ENCODE peak calls at places on chromosome 7, in four cellular contexts. C is spleen, R is PC-3, J is fibroblast of lung. A is an unnamed sample.

GRCh38 chr7:116574025-116574822 is 49.4 kb downstream of the CAV1 start:
- DNase-seq in C (no peak), R (no peak), J (no peak), A (no peak)

GRCh38 chr7:159107052-159107892 is 37.4 kb downstream of the VIPR2 start:
- DNase-seq in C (peak; percentile 59), R (no peak), J (no peak), A (no peak)

GRCh38 chr7:151233111-151233701 is 923 bp downstream of the CHPF2 start:
- DNase-seq in C (peak; percentile 87), R (peak; percentile 76), J (peak; percentile 64), A (peak; percentile 75)

GRCh38 chr7:132112111-132112510 is 464.2 kb downstream of the PLXNA4 start:
- DNase-seq in C (no peak), R (no peak), J (no peak), A (no peak)

GRCh38 chr7:87474533-87475358 is 734 bp downstream of the ABCB4 start:
- DNase-seq in C (no peak), R (peak; percentile 55), J (no peak), A (peak; percentile 37)

GRCh38 chr7:106944035-106944665 is 79.1 kb downstream of the PIK3CG start:
- DNase-seq in C (no peak), R (no peak), J (no peak), A (no peak)

GRCh38 chr7:139995034-139995915 is 67.5 kb downstream of the PARP12 start:
- DNase-seq in C (peak; percentile 50), R (peak; percentile 24), J (peak; percentile 77), A (peak; percentile 36)

GRCh38 chr7:88218836-88219605 is 817 bp downstream of the SRI start:
- DNase-seq in C (peak; percentile 87), R (peak; percentile 53), J (peak; percentile 68), A (peak; percentile 45)

GRCh38 chr7:23426876-23427275 is 43.4 kb downstream of the IGF2BP3 start:
- DNase-seq in C (no peak), R (no peak), J (no peak), A (no peak)

GRCh38 chr7:74277636-74278035 is 11.6 kb upstream of the CLIP2 start:
- DNase-seq in C (no peak), R (no peak), J (no peak), A (no peak)

GRCh38 chr7:29369909-29370488 is 175.4 kb downstream of the CHN2 start:
- DNase-seq in C (no peak), R (no peak), J (no peak), A (no peak)

GRCh38 chr7:105664816-105665525 is 83.7 kb upstream of the EFCAB10 start:
- DNase-seq in C (no peak), R (peak; percentile 73), J (no peak), A (peak; percentile 19)

GRCh38 chr7:77685219-77685618 is 11.0 kb upstream of the RSBN1L start:
- DNase-seq in C (no peak), R (peak; percentile 67), J (no peak), A (peak; percentile 64)

GRCh38 chr7:148916186-148916585 is 32.1 kb upstream of the EZH2 start:
- DNase-seq in C (no peak), R (no peak), J (peak; percentile 93), A (peak; percentile 86)

GRCh38 chr7:25771491-25771890 is 380.5 kb upstream of the NFE2L3 start:
- DNase-seq in C (no peak), R (no peak), J (no peak), A (no peak)

GRCh38 chr7:87875151-87876039 is 765 bp downstream of the SLC25A40 start:
- DNase-seq in C (peak; percentile 92), R (peak; percentile 9), J (peak; percentile 12), A (no peak)

GRCh38 chr7:74343281-74344127 is 54.3 kb downstream of the CLIP2 start:
- DNase-seq in C (no peak), R (peak; percentile 78), J (peak; percentile 64), A (peak; percentile 67)

GRCh38 chr7:42097756-42098155 is 139.3 kb downstream of the GLI3 start:
- DNase-seq in C (no peak), R (peak; percentile 93), J (peak; percentile 85), A (peak; percentile 88)

GRCh38 chr7:23383225-23383624 is 84.1 kb downstream of the MALSU1 start:
- DNase-seq in C (no peak), R (peak; percentile 55), J (peak; percentile 33), A (peak; percentile 15)

GRCh38 chr7:26101471-26102151 is 50.4 kb upstream of the NFE2L3 start:
- DNase-seq in C (peak; percentile 81), R (no peak), J (no peak), A (no peak)

GRCh38 chr7:130734525-130735272 is 692 bp upstream of the KLF14 start:
- DNase-seq in C (no peak), R (no peak), J (peak; percentile 18), A (no peak)

GRCh38 chr7:114957434-114957833 is 35.5 kb downstream of the MDFIC start:
- DNase-seq in C (no peak), R (no peak), J (no peak), A (no peak)

GRCh38 chr7:114956702-114957101 is 34.8 kb downstream of the MDFIC start:
- DNase-seq in C (no peak), R (no peak), J (no peak), A (no peak)

GRCh38 chr7:114949227-114949626 is 27.3 kb downstream of the MDFIC start:
- DNase-seq in C (no peak), R (no peak), J (peak; percentile 33), A (peak; percentile 78)

GRCh38 chr7:114952296-114952695 is 30.4 kb downstream of the MDFIC start:
- DNase-seq in C (no peak), R (no peak), J (no peak), A (no peak)

GRCh38 chr7:114953724-114954123 is 31.8 kb downstream of the MDFIC start:
- DNase-seq in C (no peak), R (peak; percentile 27), J (no peak), A (no peak)
- TF ChIP-seq CTCF in C (no peak), R (peak; percentile 41), J (no peak), A (peak; percentile 18)

DNA sequence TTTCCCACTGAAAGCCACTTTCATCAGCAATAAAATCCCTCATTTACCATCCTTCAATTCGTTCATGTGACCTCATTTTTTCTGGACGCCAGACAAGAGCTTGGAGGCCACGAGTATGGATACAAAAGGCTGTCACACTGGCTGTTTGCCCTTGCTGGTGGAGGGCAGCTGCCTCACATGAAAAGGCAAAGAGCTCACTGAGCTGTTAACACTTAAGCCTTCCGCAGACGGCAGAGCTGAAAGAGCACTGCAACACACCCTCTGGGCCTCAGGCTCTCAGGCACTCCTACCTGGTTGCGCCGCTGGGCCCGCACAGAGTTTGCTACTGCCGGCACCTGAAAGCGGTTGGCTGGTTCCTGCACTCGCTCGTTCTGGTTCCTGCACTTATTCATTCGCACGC is 193.5 kb downstream of the CFTR start:
- DNase-seq in C (peak; percentile 67), R (no peak), J (peak; percentile 28), A (no peak)
- H3K4me3 ChIP-seq in C (no peak overlapping the region), R (no peak overlapping the region), J (no peak overlapping the region), A (no peak overlapping the region)

DNA sequence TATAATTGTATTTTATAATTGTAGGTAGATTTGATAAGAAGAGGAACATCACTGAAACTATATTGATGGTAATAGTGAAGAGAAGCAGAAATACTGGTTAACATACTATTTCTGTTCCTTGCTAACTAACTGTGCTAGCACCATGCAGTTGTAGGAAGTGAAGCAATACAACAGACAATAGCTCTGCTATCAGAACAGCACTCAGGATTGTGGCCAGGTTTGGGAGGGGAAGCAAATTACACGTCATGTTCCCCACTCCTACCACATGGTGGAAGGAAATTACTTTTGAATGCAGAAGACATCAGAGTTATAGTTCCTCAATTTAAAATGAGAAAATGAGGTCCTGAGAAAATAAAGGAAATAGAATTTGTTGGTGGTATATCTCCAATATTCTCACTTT is 151.1 kb downstream of the DGKB start:
- DNase-seq in C (no peak), R (no peak), J (no peak), A (no peak)
- TF ChIP-seq CTCF in C (no peak), R (no peak), J (no peak), A (no peak)

DNA sequence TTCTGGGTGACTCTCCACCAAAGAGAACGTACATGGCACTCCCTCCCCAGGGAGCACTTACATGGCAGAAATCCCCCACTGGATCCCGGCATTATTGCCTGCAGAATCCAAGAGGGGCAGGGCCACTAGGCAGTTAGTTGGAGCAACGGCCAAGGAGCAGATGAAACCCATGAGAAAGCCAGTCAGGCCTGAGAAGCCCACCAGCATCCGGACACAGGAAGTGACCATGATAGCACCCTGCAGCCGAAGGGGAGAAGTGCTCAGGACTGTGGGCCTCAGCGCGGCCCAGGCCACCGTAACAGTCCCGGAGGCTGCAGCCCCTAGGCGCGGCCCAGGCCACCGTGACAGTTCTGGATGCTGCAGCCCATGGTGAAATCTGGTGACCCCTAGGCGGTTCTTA is 43.5 kb downstream of the STRA8 start:
- DNase-seq in C (no peak), R (no peak), J (no peak), A (no peak)
- H3K4me3 ChIP-seq in C (no peak overlapping the region), R (no peak overlapping the region), J (no peak overlapping the region), A (no peak overlapping the region)

GRCh38 chr7:36393826-36394225 is 4.2 kb downstream of the ANLN start:
- DNase-seq in C (no peak), R (no peak), J (no peak), A (no peak)
- TF ChIP-seq CTCF in C (no peak), R (no peak), J (no peak), A (no peak)

DNA sequence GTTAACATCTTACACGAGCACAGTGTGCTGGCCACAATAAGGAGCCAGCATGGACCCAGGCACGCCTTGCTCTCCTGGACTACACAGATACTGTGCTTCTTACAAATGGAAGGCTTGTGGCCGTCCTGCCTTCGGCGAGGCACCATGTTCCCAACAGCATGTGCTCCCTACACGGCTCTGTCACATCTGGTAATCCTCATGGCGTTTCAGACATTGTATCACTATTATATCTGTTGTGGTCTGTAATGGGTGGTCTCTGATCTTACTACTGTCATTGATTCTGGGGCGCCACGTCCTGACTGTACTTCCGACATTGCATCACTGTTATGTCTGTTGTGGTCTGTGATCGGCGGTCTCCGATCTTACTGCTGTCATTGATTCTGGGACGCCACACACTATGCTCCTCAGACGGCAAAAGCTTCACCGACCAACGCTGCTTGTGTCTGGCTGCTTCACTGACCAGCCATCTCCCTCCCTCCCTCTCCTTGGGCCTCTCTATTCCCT is 195.4 kb downstream of the MAD1L1 start:
- DNase-seq in C (peak; percentile 62), R (no peak), J (no peak), A (peak; percentile 15)
- H3K4me3 ChIP-seq in C (peak overlapping the region; percentile 62), R (no peak overlapping the region), J (peak overlapping the region; percentile 39), A (peak overlapping the region; percentile 44)

DNA sequence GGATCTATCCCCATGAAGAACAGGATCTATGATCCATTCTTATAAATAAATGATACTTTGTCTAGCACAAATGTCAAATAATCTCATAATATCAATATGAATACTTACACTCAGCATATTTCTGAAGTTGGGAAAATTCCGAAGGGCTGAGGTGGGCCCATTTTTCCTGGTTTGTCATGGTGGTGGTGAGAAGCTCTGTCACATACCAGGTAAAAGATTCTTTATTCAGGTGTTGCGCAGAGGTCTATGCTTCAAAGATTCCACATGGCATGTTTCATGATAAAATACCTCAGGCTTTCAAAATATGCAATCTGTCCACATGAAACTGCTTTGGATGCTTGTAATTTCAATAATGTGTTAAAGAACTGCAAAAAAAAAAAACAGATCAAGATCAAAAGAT is 61.5 kb downstream of the DGKB start:
- DNase-seq in C (no peak), R (peak; percentile 21), J (no peak), A (no peak)
- TF ChIP-seq CTCF in C (no peak), R (no peak), J (no peak), A (no peak)

A was measured in AG10803.